ENCODE peak calls at places on chromosomes 1 and 21, in nine cellular contexts. T is OCI-LY7, Y is left cardiac atrium, W is HT1080, S is HS-5, C is NAMALWA, D is Peyer's patch, H is left colon, J is AG10803. Q is an unnamed sample.

GRCh38 chr1:204213668-204214662 is at the start of gene GOLT1A:
- DNase-seq in H (peak), Y (peak), T (no peak), C (no peak), W (peak), D (peak), S (no peak), J (peak), Q (peak)

GRCh38 chr1:244280221-244280620 is 171.5 kb downstream of the ADSS2 start:
- DNase-seq in W (no peak), J (peak), T (no peak), S (no peak), C (no peak), H (no peak), Y (no peak), D (no peak), Q (no peak)

GRCh38 chr21:30718239-30718909 is at the start of gene KRTAP21-3:
- DNase-seq in J (no peak), C (no peak), Y (no peak), S (peak), H (no peak), T (no peak), W (peak), D (no peak), Q (peak)

GRCh38 chr1:71330991-71331390 is 250.2 kb upstream of the ZRANB2 start:
- DNase-seq in J (no peak), T (no peak), S (no peak), H (no peak), D (no peak), Y (no peak), C (no peak), W (no peak), Q (no peak)

GRCh38 chr1:214187152-214187900 is 93.6 kb upstream of the SMYD2 start:
- DNase-seq in D (no peak), S (no peak), H (no peak), T (no peak), W (no peak), C (no peak), J (no peak), Y (no peak), Q (no peak)

GRCh38 chr1:246790833-246791232 is 66.6 kb downstream of the SCCPDH start:
- DNase-seq in W (no peak), J (no peak), D (no peak), S (no peak), H (no peak), T (no peak), C (no peak), Y (no peak), Q (no peak)

GRCh38 chr1:161726631-161727342 is 5.4 kb downstream of the FCRLB start:
- DNase-seq in C (peak), Y (peak), H (peak), S (peak), D (peak), J (peak), W (peak), T (peak), Q (peak)

GRCh38 chr1:4048921-4049320 is 148.8 kb upstream of the C1orf174 start:
- DNase-seq in D (no peak), J (no peak), S (no peak), W (no peak), H (no peak), C (no peak), Y (no peak), T (peak), Q (no peak)

GRCh38 chr21:35416866-35417453 is 367.9 kb upstream of the RUNX1 start:
- DNase-seq in T (no peak), D (no peak), Y (no peak), J (no peak), H (no peak), C (no peak), W (no peak), S (no peak), Q (no peak)

GRCh38 chr1:159040206-159040605 is 30.5 kb downstream of the IFI16 start:
- DNase-seq in S (peak), T (no peak), H (no peak), C (no peak), D (no peak), W (no peak), J (peak), Y (no peak), Q (peak)

GRCh38 chr21:42593815-42594157 is 59.6 kb upstream of the PDE9A start:
- DNase-seq in T (no peak), C (no peak), D (no peak), W (no peak), Y (no peak), S (no peak), H (no peak), J (no peak), Q (no peak)

GRCh38 chr1:168050880-168051279 is 85.8 kb downstream of the GPR161 start:
- DNase-seq in W (no peak), S (no peak), H (no peak), D (no peak), J (no peak), T (no peak), C (no peak), Y (no peak), Q (no peak)

GRCh38 chr1:100268202-100268601 is 2.2 kb downstream of the RTCA start:
- DNase-seq in D (no peak), S (no peak), H (no peak), J (no peak), T (no peak), W (no peak), Y (no peak), C (no peak), Q (no peak)

GRCh38 chr1:18875796-18876128 is 16.3 kb upstream of the TAS1R2 start:
- DNase-seq in J (no peak), Y (no peak), D (no peak), C (no peak), S (no peak), T (no peak), H (no peak), W (no peak), Q (no peak)

GRCh38 chr1:77888071-77888428 is 374 bp upstream of the NEXN start:
- DNase-seq in T (no peak), H (no peak), C (peak), D (no peak), Y (no peak), J (peak), S (peak), W (peak), Q (peak)

GRCh38 chr21:43269461-43269860 is 100.7 kb downstream of the CRYAA start:
- DNase-seq in T (peak), W (no peak), C (peak), H (no peak), D (no peak), J (no peak), Y (peak), S (no peak), Q (no peak)

GRCh38 chr1:41521766-41522165 is 37.3 kb upstream of the EDN2 start:
- DNase-seq in C (no peak), H (no peak), Y (no peak), S (no peak), D (no peak), W (no peak), J (no peak), T (no peak), Q (no peak)

GRCh38 chr1:234958702-234959649 is 169.7 kb downstream of the TOMM20 start:
- DNase-seq in Y (no peak), C (no peak), D (peak), T (no peak), W (no peak), H (peak), S (no peak), J (no peak), Q (no peak)

GRCh38 chr1:83734411-83734810 is 264.5 kb downstream of the TTLL7 start:
- DNase-seq in W (no peak), Y (no peak), C (no peak), J (no peak), T (no peak), H (no peak), D (no peak), S (no peak), Q (no peak)

GRCh38 chr1:56830052-56830451 is 10.8 kb upstream of the FYB2 start:
- DNase-seq in J (no peak), W (no peak), S (no peak), Y (no peak), T (no peak), D (no peak), H (no peak), C (no peak), Q (no peak)

GRCh38 chr1:58895559-58896135 is 111.8 kb upstream of the JUN start:
- DNase-seq in T (no peak), H (no peak), C (no peak), J (no peak), Y (no peak), W (peak), D (no peak), S (no peak), Q (no peak)

GRCh38 chr21:42187976-42188653 is 30.8 kb upstream of the ABCG1 start:
- DNase-seq in J (peak), T (peak), W (peak), Y (no peak), C (peak), S (no peak), H (peak), D (no peak), Q (peak)

GRCh38 chr1:84892657-84893618 is at the start of gene LPAR3:
- DNase-seq in W (no peak), S (no peak), Y (peak), J (no peak), H (peak), C (no peak), D (no peak), T (no peak), Q (peak)

GRCh38 chr1:214514032-214514818 is 37.2 kb downstream of the PTPN14 start:
- DNase-seq in T (no peak), H (no peak), S (no peak), Y (no peak), D (no peak), C (no peak), W (peak), J (peak), Q (peak)

GRCh38 chr1:44170281-44170823 is 28.9 kb upstream of the KLF18 start:
- DNase-seq in Y (no peak), W (peak), D (no peak), S (peak), C (no peak), H (no peak), T (no peak), J (peak), Q (peak)

GRCh38 chr1:234977891-234978396 is 150.7 kb downstream of the TOMM20 start:
- DNase-seq in H (peak), D (no peak), Y (no peak), S (no peak), J (no peak), C (no peak), T (no peak), W (no peak), Q (no peak)

GRCh38 chr1:93007941-93008577 is 46.8 kb upstream of the DIPK1A start:
- DNase-seq in Y (no peak), T (no peak), H (no peak), S (no peak), W (no peak), C (no peak), J (peak), D (no peak), Q (no peak)

GRCh38 chr1:227170361-227171166 is 147.7 kb downstream of the CDC42BPA start:
- DNase-seq in J (peak), W (no peak), C (no peak), S (peak), H (no peak), D (no peak), T (no peak), Y (no peak), Q (peak)

GRCh38 chr1:111535256-111536191 is 32.1 kb upstream of the ADORA3 start:
- DNase-seq in J (no peak), C (no peak), H (no peak), T (no peak), Y (no peak), S (no peak), D (no peak), W (no peak), Q (peak)

GRCh38 chr1:116711061-116711582 is 43.1 kb upstream of the CD2 start:
- DNase-seq in S (no peak), C (peak), W (peak), Y (no peak), T (peak), H (no peak), J (no peak), D (no peak), Q (no peak)

GRCh38 chr1:2438038-2438437 is 25.7 kb upstream of the PEX10 start:
- DNase-seq in H (peak), S (no peak), D (no peak), W (no peak), Y (no peak), C (no peak), T (no peak), J (no peak), Q (no peak)

GRCh38 chr1:90402893-90403849 is 313.9 kb downstream of the BARHL2 start:
- DNase-seq in W (peak), S (peak), T (no peak), H (peak), C (no peak), D (no peak), Y (no peak), J (peak), Q (peak)

GRCh38 chr21:45836694-45837670 is 144.6 kb upstream of the COL6A1 start:
- DNase-seq in J (no peak), S (no peak), Y (no peak), H (no peak), C (no peak), W (no peak), T (no peak), D (no peak), Q (no peak)

GRCh38 chr1:216937491-216937890 is 214.3 kb upstream of the ESRRG start:
- DNase-seq in T (no peak), W (no peak), S (no peak), C (no peak), H (no peak), Y (no peak), J (no peak), D (no peak), Q (no peak)

GRCh38 chr1:15950763-15951295 is 25.1 kb downstream of the ZBTB17 start:
- DNase-seq in H (no peak), W (no peak), C (peak), D (no peak), Y (peak), T (no peak), J (peak), S (no peak), Q (peak)

Q was measured in fibroblast of the aortic adventitia.